ENCODE peak calls at places on chromosomes 4 and X, in four cellular contexts. One of them, this sample, is unnamed.

GRCh38 chr4:3598695-3599227 is 66.5 kb upstream of the LRPAP1 start:
- DNase-seq in mammary epithelial cell: no peak
- DNase-seq in astrocyte of the spinal cord: no peak
- DNase-seq in spleen: no peak
- DNase-seq in this sample: no peak

GRCh38 chr4:8324640-8325239 is 55.2 kb downstream of the HTRA3 start:
- DNase-seq in mammary epithelial cell: peak
- DNase-seq in astrocyte of the spinal cord: no peak
- DNase-seq in spleen: no peak
- DNase-seq in this sample: no peak

GRCh38 chr4:71020611-71021010 is 27.2 kb downstream of the DCK start:
- DNase-seq in mammary epithelial cell: no peak
- DNase-seq in astrocyte of the spinal cord: peak
- DNase-seq in spleen: no peak
- DNase-seq in this sample: no peak

GRCh38 chr4:153970169-153970568 is 181.3 kb upstream of the SFRP2 start:
- DNase-seq in mammary epithelial cell: no peak
- DNase-seq in astrocyte of the spinal cord: no peak
- DNase-seq in spleen: no peak
- DNase-seq in this sample: no peak

GRCh38 chr4:21046121-21046520 is 345.9 kb downstream of the PACRGL start:
- DNase-seq in mammary epithelial cell: peak
- DNase-seq in astrocyte of the spinal cord: peak
- DNase-seq in spleen: no peak
- DNase-seq in this sample: no peak

GRCh38 chr4:153501578-153501977 is 35.4 kb downstream of the TMEM131L start:
- DNase-seq in mammary epithelial cell: no peak
- DNase-seq in astrocyte of the spinal cord: no peak
- DNase-seq in spleen: no peak
- DNase-seq in this sample: no peak

GRCh38 chrX:137896123-137896522 is 330.2 kb downstream of the ZIC3 start:
- DNase-seq in mammary epithelial cell: no peak
- DNase-seq in astrocyte of the spinal cord: no peak
- DNase-seq in spleen: no peak
- DNase-seq in this sample: no peak

GRCh38 chrX:150983526-150984163 is 510 bp downstream of the HMGB3 start:
- DNase-seq in mammary epithelial cell: no peak
- DNase-seq in astrocyte of the spinal cord: no peak
- DNase-seq in spleen: no peak
- DNase-seq in this sample: peak

GRCh38 chr4:183173580-183174526 is 74.8 kb downstream of the WWC2 start:
- DNase-seq in mammary epithelial cell: no peak
- DNase-seq in astrocyte of the spinal cord: peak
- DNase-seq in spleen: no peak
- DNase-seq in this sample: peak

GRCh38 chr4:7764466-7764865 is 175.2 kb downstream of the AFAP1 start:
- DNase-seq in mammary epithelial cell: no peak
- DNase-seq in astrocyte of the spinal cord: no peak
- DNase-seq in spleen: peak
- DNase-seq in this sample: no peak

GRCh38 chr4:168550071-168550766 is 53.4 kb downstream of the PALLD start:
- DNase-seq in mammary epithelial cell: no peak
- DNase-seq in astrocyte of the spinal cord: peak
- DNase-seq in spleen: no peak
- DNase-seq in this sample: no peak

GRCh38 chr4:133208694-133209285 is 59.7 kb downstream of the PCDH10 start:
- DNase-seq in mammary epithelial cell: no peak
- DNase-seq in astrocyte of the spinal cord: no peak
- DNase-seq in spleen: no peak
- DNase-seq in this sample: no peak

GRCh38 chr4:44160776-44161377 is 287.7 kb downstream of the KCTD8 start:
- DNase-seq in mammary epithelial cell: peak
- DNase-seq in astrocyte of the spinal cord: no peak
- DNase-seq in spleen: no peak
- DNase-seq in this sample: no peak

GRCh38 chr4:3531887-3532713 is at the start of gene LRPAP1:
- DNase-seq in mammary epithelial cell: peak
- DNase-seq in astrocyte of the spinal cord: peak
- DNase-seq in spleen: peak
- DNase-seq in this sample: peak

GRCh38 chr4:110062166-110062565 is 136.2 kb downstream of the ELOVL6 start:
- DNase-seq in mammary epithelial cell: no peak
- DNase-seq in astrocyte of the spinal cord: no peak
- DNase-seq in spleen: no peak
- DNase-seq in this sample: no peak

GRCh38 chr4:174215936-174216699 is 67.3 kb downstream of the FBXO8 start:
- DNase-seq in mammary epithelial cell: no peak
- DNase-seq in astrocyte of the spinal cord: no peak
- DNase-seq in spleen: no peak
- DNase-seq in this sample: no peak

GRCh38 chr4:184383497-184384055 is 90.8 kb downstream of the IRF2 start:
- DNase-seq in mammary epithelial cell: peak
- DNase-seq in astrocyte of the spinal cord: peak
- DNase-seq in spleen: no peak
- DNase-seq in this sample: peak

GRCh38 chr4:113561092-113561491 is 200.4 kb downstream of the CAMK2D start:
- DNase-seq in mammary epithelial cell: no peak
- DNase-seq in astrocyte of the spinal cord: no peak
- DNase-seq in spleen: no peak
- DNase-seq in this sample: no peak

GRCh38 chr4:149914521-149915115 is 99.0 kb upstream of the IQCM start:
- DNase-seq in mammary epithelial cell: peak
- DNase-seq in astrocyte of the spinal cord: peak
- DNase-seq in spleen: no peak
- DNase-seq in this sample: peak

GRCh38 chrX:28876415-28876814 is 289.2 kb downstream of the IL1RAPL1 start:
- DNase-seq in mammary epithelial cell: no peak
- DNase-seq in astrocyte of the spinal cord: no peak
- DNase-seq in spleen: no peak
- DNase-seq in this sample: no peak

This sample was measured in Daoy.